ENCODE peak calls at places on chromosome 6, in six cellular contexts. O, A, T, E, B and C are unnamed samples.

GRCh38 chr6:157066781-157067491 is 256.4 kb downstream of the TMEM242 start:
- DNase-seq in O (no peak), E (no peak), B (no peak), T (no peak), A (no peak), C (no peak)

GRCh38 chr6:26223213-26223612 is 136.0 kb downstream of the HFE start:
- DNase-seq in B (peak; percentile 43), A (no peak), E (peak; percentile 30), T (no peak), O (no peak), C (no peak)

GRCh38 chr6:37794825-37795224 is 24.7 kb upstream of the ZFAND3 start:
- DNase-seq in B (no peak), E (peak; percentile 60), O (no peak), A (no peak), T (no peak), C (no peak)

GRCh38 chr6:20024316-20024673 is 187.1 kb downstream of the ID4 start:
- DNase-seq in T (no peak), B (no peak), A (no peak), E (no peak), O (no peak), C (no peak)

GRCh38 chr6:163565140-163565539 is 150.6 kb downstream of the QKI start:
- DNase-seq in O (no peak), T (no peak), E (peak; percentile 25), A (no peak), B (no peak), C (no peak)

GRCh38 chr6:158970640-158971291 is 29.2 kb downstream of the RSPH3 start:
- DNase-seq in B (no peak), T (no peak), O (no peak), A (no peak), E (no peak), C (no peak)

GRCh38 chr6:343960-344815 is 47.4 kb upstream of the IRF4 start:
- DNase-seq in A (no peak), B (no peak), E (no peak), T (no peak), O (no peak), C (no peak)

GRCh38 chr6:22079788-22080187 is 217.0 kb downstream of the PRL start:
- DNase-seq in E (peak; percentile 91), A (no peak), B (no peak), T (no peak), O (no peak), C (no peak)